ENCODE peak calls at places on chromosome 1, in ten cellular contexts. X is NAMALWA, F is foreskin fibroblast, D is right atrium auricular region, U is HT-29, J is HTR-8/SVneo, L is kidney, M is AG08396, Z is A172, B is iris pigment epithelial cell. O is an unnamed sample.
A peak's percentile ranks its signal among the peaks of the same experiment; 100 is the strongest.

GRCh38 chr1:172970186-172970585 is 80.6 kb downstream of the TNFSF18 start:
- DNase-seq in L (no peak), U (no peak), D (no peak), Z (no peak), F (peak; percentile 55), M (no peak), B (peak; percentile 66), J (no peak), X (no peak), O (peak; percentile 63)

GRCh38 chr1:201625711-201626300 is 86.9 kb downstream of the NAV1 start:
- DNase-seq in J (no peak), D (no peak), L (peak; percentile 39), M (no peak), F (peak; percentile 55), U (no peak), Z (no peak), B (peak; percentile 45), X (no peak), O (no peak)

GRCh38 chr1:150555971-150556865 is 7.0 kb downstream of the ADAMTSL4 start:
- DNase-seq in B (no peak), M (no peak), J (no peak), Z (no peak), L (no peak), X (no peak), F (peak; percentile 2), D (no peak), U (no peak), O (no peak)

GRCh38 chr1:231683439-231684165 is 57.0 kb downstream of the DISC1 start:
- DNase-seq in L (no peak), U (no peak), Z (no peak), M (no peak), B (no peak), X (no peak), D (no peak), J (no peak), F (peak; percentile 44), O (no peak)

GRCh38 chr1:233135833-233136232 is 159.7 kb downstream of the PCNX2 start:
- DNase-seq in J (no peak), M (no peak), L (no peak), F (no peak), X (no peak), D (no peak), B (no peak), U (no peak), Z (no peak), O (no peak)

GRCh38 chr1:104132386-104132973 is 382.8 kb downstream of the AMY1C start:
- DNase-seq in B (peak; percentile 2), J (no peak), D (no peak), F (peak; percentile 34), Z (peak; percentile 35), U (peak; percentile 75), L (no peak), X (peak; percentile 30), M (no peak), O (peak; percentile 45)

GRCh38 chr1:209435654-209436566 is 147.6 kb upstream of the CAMK1G start:
- DNase-seq in U (peak; percentile 82), J (peak; percentile 90), F (peak; percentile 86), Z (peak; percentile 91), L (peak; percentile 75), D (peak; percentile 61), M (peak; percentile 83), B (peak; percentile 80), X (peak; percentile 52), O (peak; percentile 87)

GRCh38 chr1:15847100-15847892 is at the start of gene SPEN:
- DNase-seq in J (peak; percentile 92), U (peak; percentile 97), F (peak; percentile 100), M (peak; percentile 98), D (peak; percentile 95), Z (peak; percentile 74), L (peak; percentile 100), B (peak; percentile 98), X (peak; percentile 100), O (peak; percentile 88)

GRCh38 chr1:92951141-92951582 is 10.1 kb downstream of the DIPK1A start:
- DNase-seq in U (peak; percentile 24), B (peak; percentile 66), X (peak; percentile 95), Z (peak; percentile 32), L (no peak), F (peak; percentile 90), M (peak; percentile 40), J (no peak), D (no peak), O (no peak)

GRCh38 chr1:147723691-147724323 is 36.6 kb downstream of the GJA5 start:
- DNase-seq in D (no peak), X (peak; percentile 46), J (peak; percentile 39), U (peak; percentile 90), L (no peak), M (no peak), F (peak; percentile 16), B (no peak), Z (peak; percentile 25), O (peak; percentile 74)

GRCh38 chr1:43540653-43541071 is 10.0 kb downstream of the PTPRF start:
- DNase-seq in B (no peak), X (no peak), Z (no peak), F (no peak), D (peak; percentile 74), U (no peak), M (no peak), J (no peak), L (peak; percentile 92), O (no peak)

GRCh38 chr1:101119289-101119688 is 93.7 kb upstream of the DPH5 start:
- DNase-seq in D (no peak), M (no peak), Z (no peak), L (no peak), X (no peak), B (no peak), F (no peak), J (no peak), U (no peak), O (no peak)

GRCh38 chr1:85279463-85280080 is 3.1 kb upstream of the BCL10 start:
- DNase-seq in Z (no peak), J (no peak), D (no peak), X (no peak), F (no peak), U (no peak), L (no peak), M (no peak), B (no peak), O (no peak)

GRCh38 chr1:203048555-203049051 is 22.3 kb downstream of the PPFIA4 start:
- DNase-seq in B (no peak), L (peak; percentile 74), D (no peak), M (no peak), F (peak; percentile 33), J (no peak), Z (no peak), X (no peak), U (peak; percentile 39), O (no peak)

GRCh38 chr1:4711191-4711915 is 56.9 kb downstream of the AJAP1 start:
- DNase-seq in J (no peak), F (no peak), B (no peak), M (no peak), Z (no peak), X (no peak), L (no peak), U (no peak), D (no peak), O (no peak)

GRCh38 chr1:172499636-172500141 is 33.3 kb upstream of the SUCO start:
- DNase-seq in D (no peak), B (peak; percentile 7), X (no peak), J (peak; percentile 9), Z (peak; percentile 62), F (peak; percentile 7), M (no peak), U (peak; percentile 69), L (no peak), O (peak; percentile 56)

GRCh38 chr1:165631403-165632151 is 543 bp downstream of the MGST3 start:
- DNase-seq in U (peak; percentile 82), M (peak; percentile 75), X (peak; percentile 53), Z (peak; percentile 89), D (peak; percentile 78), F (peak; percentile 95), B (peak; percentile 93), L (peak; percentile 86), J (peak; percentile 68), O (peak; percentile 45)

GRCh38 chr1:208159542-208160258 is 84.5 kb downstream of the PLXNA2 start:
- DNase-seq in Z (peak; percentile 39), L (no peak), F (peak; percentile 96), B (peak; percentile 91), X (no peak), D (peak; percentile 66), M (peak; percentile 87), U (no peak), J (peak; percentile 76), O (no peak)

O was measured in COLO829.